ENCODE peak calls at places on chromosomes 5 and 9, in eight cellular contexts. A is mammary epithelial cell, K is heart left ventricle, X is testis, D is cardiac muscle cell, C is fibroblast of lung, E is spleen, R is aorta. U is an unnamed sample. For H3K9me3, the result is how much of the 10 kb centered on the place peaks cover.

GRCh38 chr9:131755541-131756198 is 15.8 kb upstream of the RAPGEF1 start:
- DNase-seq in K (peak), A (peak), D (peak), C (peak), E (peak), R (peak), X (peak), U (peak)

GRCh38 chr9:135283621-135284020 is 196.0 kb upstream of the PPP1R26 start:
- DNase-seq in A (no peak), D (no peak), E (no peak), X (no peak), R (no peak), K (no peak), C (no peak), U (no peak)

GRCh38 chr5:109410389-109411174 is 808 bp upstream of the PJA2 start:
- DNase-seq in E (peak), K (peak), X (peak), R (peak), A (peak), D (peak), C (peak), U (peak)

GRCh38 chr9:127862075-127863011 is 7.9 kb upstream of the ENG start:
- DNase-seq in X (peak), R (peak), D (peak), K (peak), E (peak), A (no peak), C (no peak), U (no peak)

GRCh38 chr5:23507278-23507685 is at the start of gene PRDM9:
- DNase-seq in A (no peak), C (peak), X (peak), E (peak), D (no peak), K (peak), R (peak), U (peak)

GRCh38 chr9:16029056-16029615 is 476.3 kb downstream of the CCDC171 start:
- DNase-seq in D (no peak), R (no peak), X (no peak), C (peak), A (peak), K (no peak), E (no peak), U (no peak)

GRCh38 chr9:92963831-92964606 is 16.7 kb downstream of the FGD3 start:
- DNase-seq in X (no peak), R (peak), E (peak), A (no peak), K (no peak), C (no peak), D (no peak), U (no peak)

GRCh38 chr5:172730222-172730621 is 40.8 kb downstream of the DUSP1 start:
- DNase-seq in C (no peak), A (no peak), R (no peak), E (no peak), D (no peak), K (no peak), X (no peak), U (no peak)

GRCh38 chr5:173851595-173852248 is 36.4 kb upstream of the CPEB4 start:
- DNase-seq in C (no peak), R (no peak), D (no peak), E (no peak), X (no peak), A (no peak), K (no peak), U (no peak)

GRCh38 chr9:124202447-124202971 is 55.2 kb upstream of the NEK6 start:
- DNase-seq in D (peak), K (peak), R (peak), A (no peak), E (peak), C (no peak), X (peak), U (no peak)

GRCh38 chr9:128675382-128675781 is 13.6 kb upstream of the SET start:
- DNase-seq in A (no peak), C (no peak), D (no peak), X (no peak), R (no peak), E (no peak), K (no peak), U (no peak)

GRCh38 chr9:92406506-92406905 is 2.1 kb upstream of the OGN start:
- DNase-seq in A (no peak), D (no peak), C (peak), K (peak), R (peak), X (peak), E (peak), U (no peak)

GRCh38 chr5:148808864-148809642 is 17.4 kb upstream of the ADRB2 start:
- DNase-seq in X (no peak), R (peak), E (peak), D (peak), K (peak), A (no peak), C (no peak), U (peak)

GRCh38 chr5:74433255-74434123 is 207.0 kb downstream of the ENC1 start:
- DNase-seq in X (peak), A (peak), E (no peak), D (no peak), R (no peak), K (no peak), C (no peak), U (no peak)

GRCh38 chr5:1246711-1247431 is 21.7 kb downstream of the SLC6A18 start:
- DNase-seq in E (no peak), X (peak), A (peak), D (peak), C (no peak), K (peak), R (no peak), U (no peak)

GRCh38 chr5:118115791-118116190 is 872.6 kb downstream of the DTWD2 start:
- DNase-seq in C (no peak), D (no peak), R (no peak), X (no peak), K (no peak), E (no peak), A (no peak), U (no peak)

GRCh38 chr9:110157812-110158629 is 49.9 kb downstream of the C9orf152 start:
- DNase-seq in A (no peak), E (no peak), D (peak), R (no peak), C (no peak), X (no peak), K (no peak), U (no peak)

GRCh38 chr9:10674586-10674985 is 61.8 kb upstream of the PTPRD start:
- DNase-seq in A (no peak), C (no peak), K (no peak), E (no peak), R (no peak), D (no peak), X (no peak), U (no peak)

GRCh38 chr5:143207563-143208364 is 195.7 kb downstream of the NR3C1 start:
- DNase-seq in K (no peak), R (no peak), D (no peak), X (peak), E (no peak), C (no peak), A (no peak), U (no peak)

GRCh38 chr9:110758201-110758600 is 89.6 kb downstream of the MUSK start:
- DNase-seq in D (no peak), R (no peak), E (no peak), X (no peak), A (no peak), K (no peak), C (no peak), U (no peak)

GRCh38 chr5:135133181-135133580 is 99.2 kb upstream of the PITX1 start:
- DNase-seq in C (no peak), E (no peak), K (no peak), R (no peak), A (no peak), D (no peak), X (no peak), U (no peak)

GRCh38 chr5:138544171-138545134 is 1.4 kb upstream of the ETF1 start:
- DNase-seq in D (no peak), A (peak), R (no peak), K (no peak), X (peak), C (peak), E (no peak), U (no peak)

GRCh38 chr9:37916471-37917314 is 12.8 kb upstream of the SLC25A51 start:
- DNase-seq in R (no peak), D (no peak), A (no peak), K (no peak), X (peak), C (peak), E (no peak), U (no peak)

GRCh38 chr5:66720776-66721175 is 124.6 kb downstream of the MAST4 start:
- DNase-seq in C (no peak), R (no peak), E (no peak), D (no peak), X (no peak), A (no peak), K (no peak), U (no peak)

GRCh38 chr9:21402387-21403247 is 6.3 kb upstream of the IFNA8 start:
- DNase-seq in C (no peak), A (no peak), D (peak), X (peak), K (no peak), R (no peak), E (peak), U (no peak)

GRCh38 chr9:35112257-35113020 is 3.2 kb downstream of the ATOSB start:
- DNase-seq in A (peak), D (no peak), E (no peak), X (peak), C (peak), K (peak), R (peak), U (no peak)

GRCh38 chr9:109498195-109499060 is at the start of gene PTPN3:
- DNase-seq in R (no peak), E (no peak), D (peak), X (peak), C (no peak), A (peak), K (no peak), U (no peak)

GRCh38 chr9:129880654-129881546 is 45.6 kb downstream of the USP20 start:
- DNase-seq in C (peak), E (peak), D (no peak), K (no peak), R (no peak), A (no peak), X (no peak), U (peak)

GRCh38 chr9:135040892-135041291 is 46.6 kb upstream of the OLFM1 start:
- DNase-seq in X (peak), R (no peak), E (no peak), C (no peak), D (no peak), A (no peak), K (no peak), U (no peak)

DNA sequence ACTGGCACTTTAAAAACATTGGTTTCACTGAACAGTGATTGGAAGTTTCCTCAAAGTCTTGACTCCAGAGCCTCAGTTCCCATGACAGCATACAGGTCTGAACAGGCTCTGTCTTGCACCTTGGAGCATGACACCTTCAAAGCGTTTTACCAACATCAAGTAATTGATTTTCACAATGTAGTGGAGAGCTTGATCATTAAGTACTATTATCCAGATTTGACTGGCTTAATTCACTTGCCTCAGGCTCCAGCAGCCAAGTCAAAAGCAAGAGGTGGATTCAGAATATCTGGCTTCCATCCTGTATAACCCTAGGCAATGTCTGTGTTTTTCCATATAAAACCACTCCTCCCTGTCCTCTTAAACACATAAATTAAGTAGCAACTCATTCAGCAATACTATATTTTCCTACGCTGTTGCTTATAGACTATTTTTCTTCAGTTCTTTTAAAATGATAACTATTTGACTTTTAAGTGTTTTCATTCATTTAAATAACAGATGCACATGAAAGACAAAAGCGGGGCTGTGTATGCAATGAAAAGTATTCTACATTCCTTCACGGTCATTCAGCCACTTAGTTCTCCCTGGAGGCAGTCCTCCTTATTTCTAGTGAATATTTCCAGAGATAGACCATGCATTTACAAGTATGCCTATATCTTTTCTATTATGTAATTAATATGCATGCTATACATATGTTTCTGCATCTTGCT is 150.8 kb upstream of the RANBP3L start:
- DNase-seq in X (no peak), E (no peak), R (no peak), D (no peak), K (no peak), A (peak), C (no peak), U (no peak)
- H3K4me3 ChIP-seq in X (no peak), E (no peak), R (no peak), D (no peak), K (no peak), A (peak), C (no peak), U (no peak)

GRCh38 chr5:150945501-150945900 is 40.7 kb upstream of the ZNF300 start:
- DNase-seq in K (no peak), C (peak), D (no peak), A (peak), E (no peak), R (no peak), X (no peak), U (no peak)
- H3K9me3 ChIP-seq in K (under half), C (under half), D (under half), A (under half), E (half or more), R (under half), X (under half), U (under half)

DNA sequence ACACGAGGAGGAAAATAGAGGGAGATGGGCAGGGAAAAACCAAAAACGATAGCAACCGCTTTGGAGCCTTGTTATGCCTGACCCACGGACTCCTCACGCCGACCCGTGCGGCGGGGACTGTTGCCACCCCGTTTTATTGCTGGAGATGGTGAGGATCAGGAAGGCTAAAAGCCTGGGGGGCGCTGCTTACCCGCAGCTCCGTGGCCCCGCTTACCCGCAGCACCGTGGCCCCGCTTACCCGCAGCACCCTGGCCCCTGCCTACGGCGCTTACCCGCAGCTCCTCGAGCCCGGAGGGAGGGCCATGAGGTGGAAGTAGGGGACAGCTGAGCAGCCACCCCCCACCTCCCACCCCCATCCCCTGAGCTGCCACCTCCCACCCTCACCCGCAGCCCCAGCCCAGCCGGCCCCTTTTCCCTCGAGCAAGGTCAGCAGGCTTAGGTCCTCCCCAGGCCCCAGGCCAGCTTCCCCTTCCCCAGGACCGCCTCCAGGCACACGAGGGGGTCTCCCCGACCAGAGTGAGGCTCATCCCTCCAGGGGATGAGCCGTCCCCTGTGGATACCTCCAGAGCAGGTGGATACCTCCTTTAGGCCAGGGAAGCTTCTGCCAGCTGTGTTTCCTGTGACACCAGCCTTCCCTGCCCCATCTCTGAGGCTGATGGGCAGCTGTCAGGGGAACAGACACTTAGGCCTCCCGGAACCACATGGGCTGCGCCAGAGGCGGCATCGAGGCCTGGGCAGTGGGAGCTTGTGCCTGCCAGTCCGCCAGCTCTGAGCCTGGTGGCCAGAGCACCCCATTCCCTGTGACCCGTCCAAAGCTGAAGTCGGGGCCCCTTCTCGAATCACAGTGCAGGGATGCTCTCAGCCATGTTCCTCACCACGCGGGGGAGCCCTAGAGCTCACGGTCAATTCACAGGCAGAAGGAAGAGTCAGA is 92.3 kb downstream of the LMX1B start:
- DNase-seq in C (peak), K (peak), D (peak), R (peak), A (peak), E (peak), X (peak), U (peak)
- H3K4me3 ChIP-seq in C (no peak), K (peak), D (no peak), R (no peak), A (no peak), E (no peak), X (no peak), U (no peak)

GRCh38 chr5:44797723-44798122 is 11.0 kb upstream of the MRPS30 start:
- DNase-seq in C (no peak), A (no peak), E (no peak), R (no peak), D (no peak), X (no peak), K (no peak), U (no peak)

GRCh38 chr5:44795496-44795895 is 13.3 kb upstream of the MRPS30 start:
- DNase-seq in K (no peak), A (no peak), R (no peak), C (no peak), X (no peak), D (no peak), E (no peak), U (peak)

DNA sequence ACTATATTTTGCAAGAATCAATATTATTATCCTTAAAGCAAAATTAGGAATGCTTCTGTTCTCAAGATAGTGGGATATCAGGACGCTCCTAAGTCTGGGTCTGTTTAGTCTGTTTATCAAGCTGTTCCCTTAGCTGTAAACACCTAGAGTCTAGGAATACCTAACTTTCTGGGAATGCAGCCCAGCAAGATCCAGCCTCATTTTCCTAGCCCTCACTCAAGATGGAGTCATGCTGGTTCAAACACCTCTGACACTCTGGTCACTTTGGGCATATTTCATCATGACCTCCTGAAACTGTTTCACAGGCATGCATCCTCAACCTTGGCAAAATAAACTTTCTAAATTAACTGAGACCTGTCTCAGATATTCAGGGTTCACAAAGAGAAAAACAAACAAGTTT is 14.4 kb upstream of the MRPS30 start:
- DNase-seq in X (no peak), C (no peak), D (no peak), R (no peak), E (no peak), K (no peak), A (no peak), U (no peak)
- H3K9me3 ChIP-seq in X (under half), C (under half), D (under half), R (under half), E (half or more), K (under half), A (under half), U (under half)

GRCh38 chr9:136996361-136997281 is at the start of gene CLIC3:
- DNase-seq in C (no peak), E (peak), R (peak), K (no peak), D (no peak), A (peak), X (no peak), U (peak)
- H3K4me3 ChIP-seq in C (no peak), E (peak), R (no peak), K (peak), D (no peak), A (no peak), X (peak), U (no peak)

GRCh38 chr9:70994582-70994981 is 126.8 kb downstream of the TRPM3 start:
- DNase-seq in X (no peak), R (no peak), E (no peak), A (no peak), D (no peak), K (no peak), C (no peak), U (no peak)
- H3K9me3 ChIP-seq in X (under half), R (under half), E (under half), A (under half), D (under half), K (under half), C (under half), U (under half)

U was measured in BE2C.